ENCODE peak calls at places on chromosomes 13 and 19, in ten cellular contexts. Y, L, P, M, N, O, H, J, E and R are unnamed samples.

GRCh38 chr19:17266589-17266974 is 661 bp upstream of the BABAM1 start:
- DNase-seq in Y (no peak), L (no peak), P (no peak), M (no peak), N (no peak), O (no peak), H (no peak), J (no peak), E (no peak), R (no peak)

GRCh38 chr13:44237276-44237767 is 136.3 kb upstream of the SERP2 start:
- DNase-seq in Y (no peak), L (no peak), P (peak), M (no peak), N (peak), O (peak), H (peak), J (no peak), E (peak), R (no peak)

GRCh38 chr19:18053571-18054219 is 33.0 kb downstream of the IL12RB1 start:
- DNase-seq in Y (no peak), L (no peak), P (no peak), M (no peak), N (no peak), O (peak), H (peak), J (no peak), E (peak), R (no peak)

GRCh38 chr19:54192972-54193371 is 1.9 kb downstream of the TSEN34 start:
- DNase-seq in Y (no peak), L (no peak), P (no peak), M (no peak), N (no peak), O (no peak), H (no peak), J (no peak), E (no peak), R (no peak)

GRCh38 chr13:113742000-113742441 is 17.0 kb upstream of the TMEM255B start:
- DNase-seq in Y (no peak), L (no peak), P (no peak), M (no peak), N (peak), O (peak), H (peak), J (no peak), E (peak), R (peak)

GRCh38 chr13:30308548-30308947 is 1.2 kb upstream of the KATNAL1 start:
- DNase-seq in Y (no peak), L (no peak), P (no peak), M (no peak), N (no peak), O (peak), H (peak), J (no peak), E (peak), R (no peak)

GRCh38 chr13:40622246-40622645 is 44.2 kb downstream of the FOXO1 start:
- DNase-seq in Y (no peak), L (no peak), P (no peak), M (no peak), N (no peak), O (no peak), H (no peak), J (no peak), E (no peak), R (no peak)

GRCh38 chr19:30158067-30158892 is 213.9 kb upstream of the ZNF536 start:
- DNase-seq in Y (no peak), L (no peak), P (peak), M (no peak), N (no peak), O (no peak), H (no peak), J (no peak), E (no peak), R (no peak)

GRCh38 chr13:109871018-109871370 is 84.6 kb upstream of the IRS2 start:
- DNase-seq in Y (no peak), L (no peak), P (no peak), M (no peak), N (no peak), O (peak), H (peak), J (no peak), E (peak), R (no peak)